ENCODE peak calls at places on chromosomes 16 and 17, in five cellular contexts. G is tibial artery; V is CD8-positive, alpha-beta T cell; M is ascending aorta; Q is lower leg skin. P is an unnamed sample.

GRCh38 chr17:37284198-37284597 is 91.6 kb upstream of the C17orf78 start:
- DNase-seq in G (no peak), V (no peak), M (no peak), Q (no peak), P (no peak)

GRCh38 chr17:78724544-78724943 is 57.5 kb downstream of the CYTH1 start:
- DNase-seq in G (no peak), V (no peak), M (no peak), Q (no peak), P (no peak)

GRCh38 chr17:39608601-39609000 is 881 bp upstream of the NEUROD2 start:
- DNase-seq in G (no peak), V (no peak), M (no peak), Q (no peak), P (no peak)

GRCh38 chr16:19006446-19007315 is 22.9 kb downstream of the TMC7 start:
- DNase-seq in G (no peak), V (no peak), M (no peak), Q (no peak), P (no peak)

GRCh38 chr17:72021417-72022041 is 99.3 kb upstream of the SOX9 start:
- DNase-seq in G (no peak), V (no peak), M (no peak), Q (no peak), P (no peak)

GRCh38 chr17:81114694-81115093 is 50.6 kb upstream of the PVALEF start:
- DNase-seq in G (no peak), V (no peak), M (no peak), Q (no peak), P (no peak)

GRCh38 chr17:75181608-75182318 is 996 bp downstream of the SUMO2 start:
- DNase-seq in G (peak), V (peak), M (no peak), Q (no peak), P (peak)

GRCh38 chr17:10729334-10730193 is at the start of gene TMEM220:
- DNase-seq in G (peak), V (peak), M (peak), Q (peak), P (peak)

GRCh38 chr17:1629647-1630310 is 1.1 kb upstream of the SLC43A2 start:
- DNase-seq in G (peak), V (peak), M (no peak), Q (no peak), P (peak)

GRCh38 chr17:7575959-7576358 is 3.5 kb upstream of the CD68 start:
- DNase-seq in G (no peak), V (no peak), M (no peak), Q (no peak), P (no peak)

GRCh38 chr17:78133971-78134898 is 3.7 kb downstream of the TMC8 start:
- DNase-seq in G (no peak), V (peak), M (no peak), Q (no peak), P (no peak)

GRCh38 chr16:13607289-13607688 is 312.7 kb upstream of the ERCC4 start:
- DNase-seq in G (no peak), V (no peak), M (no peak), Q (no peak), P (no peak)

GRCh38 chr16:57185446-57185944 is 344 bp downstream of the PSME3IP1 start:
- DNase-seq in G (peak), V (no peak), M (peak), Q (peak), P (peak)

GRCh38 chr17:50909765-50910661 is 43.9 kb upstream of the TOB1 start:
- DNase-seq in G (no peak), V (peak), M (no peak), Q (no peak), P (no peak)

GRCh38 chr16:4360538-4361021 is 9.5 kb upstream of the PAM16 start:
- DNase-seq in G (no peak), V (no peak), M (no peak), Q (no peak), P (no peak)

GRCh38 chr17:16943541-16944333 is 28.2 kb downstream of the TNFRSF13B start:
- DNase-seq in G (no peak), V (no peak), M (no peak), Q (no peak), P (no peak)

GRCh38 chr16:11783319-11784047 is 13.6 kb downstream of the ZC3H7A start:
- DNase-seq in G (no peak), V (peak), M (no peak), Q (no peak), P (peak)

GRCh38 chr17:67491009-67491677 is 114.1 kb downstream of the PITPNC1 start:
- DNase-seq in G (peak), V (no peak), M (peak), Q (peak), P (no peak)

GRCh38 chr17:34756670-34757021 is 177.3 kb downstream of the TMEM132E start:
- DNase-seq in G (no peak), V (no peak), M (no peak), Q (no peak), P (no peak)

GRCh38 chr17:30172560-30172959 is 55.9 kb downstream of the NSRP1 start:
- DNase-seq in G (no peak), V (no peak), M (no peak), Q (no peak), P (no peak)

GRCh38 chr16:68384293-68385255 is 63.7 kb downstream of the SMPD3 start:
- DNase-seq in G (no peak), V (no peak), M (no peak), Q (no peak), P (peak)

GRCh38 chr17:76968707-76969597 is 100.7 kb downstream of the MGAT5B start:
- DNase-seq in G (no peak), V (peak), M (no peak), Q (no peak), P (peak)

GRCh38 chr16:85037050-85037410 is 9.4 kb downstream of the KIAA0513 start:
- DNase-seq in G (no peak), V (no peak), M (no peak), Q (no peak), P (no peak)

GRCh38 chr16:85182286-85182685 is 70.0 kb upstream of the CIBAR2 start:
- DNase-seq in G (no peak), V (no peak), M (no peak), Q (no peak), P (no peak)

GRCh38 chr16:9008335-9009260 is 44.9 kb upstream of the USP7 start:
- DNase-seq in G (peak), V (peak), M (no peak), Q (peak), P (peak)

GRCh38 chr16:75644240-75645012 is 3.0 kb downstream of the KARS1 start:
- DNase-seq in G (no peak), V (no peak), M (no peak), Q (no peak), P (no peak)

GRCh38 chr17:556431-556995 is 158.1 kb downstream of the VPS53 start:
- DNase-seq in G (no peak), V (no peak), M (no peak), Q (no peak), P (no peak)

GRCh38 chr16:8904018-8904430 is 21.9 kb downstream of the LITAFD start:
- DNase-seq in G (no peak), V (no peak), M (no peak), Q (no peak), P (no peak)

GRCh38 chr16:89360760-89361435 is 129.5 kb downstream of the ANKRD11 start:
- DNase-seq in G (no peak), V (peak), M (no peak), Q (no peak), P (peak)

GRCh38 chr17:46061435-46061834 is 62.4 kb downstream of the STH start:
- DNase-seq in G (no peak), V (no peak), M (no peak), Q (no peak), P (no peak)
- TF ChIP-seq CTCF in G (peak), V (peak), M (no peak), Q (no peak), P (no peak)

GRCh38 chr17:19433727-19434340 is 22.8 kb downstream of the RNF112 start:
- DNase-seq in G (no peak), V (no peak), M (no peak), Q (no peak), P (no peak)
- TF ChIP-seq CTCF in G (no peak), V (no peak), M (no peak), Q (no peak), P (no peak)

DNA sequence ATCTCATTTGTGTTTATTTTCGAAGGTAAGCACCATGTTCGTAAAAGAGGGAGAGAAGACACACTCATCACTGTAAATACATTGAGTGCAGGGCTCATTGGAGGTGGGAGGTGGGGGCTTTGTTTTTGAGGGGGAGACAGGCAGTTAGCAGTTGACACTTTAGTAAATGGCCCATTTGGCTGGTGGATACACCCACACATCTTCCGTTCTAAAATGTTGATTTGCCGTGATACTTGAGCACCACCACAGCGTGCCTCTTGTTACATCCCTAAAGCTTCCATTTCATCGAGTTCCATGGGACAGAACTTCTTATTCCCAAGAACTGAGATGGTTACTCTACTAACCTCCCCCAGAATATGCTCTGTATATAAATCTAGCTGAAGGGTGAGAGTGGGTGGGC is 314.2 kb downstream of the RBFOX1 start:
- DNase-seq in G (no peak), V (no peak), M (no peak), Q (no peak), P (no peak)
- TF ChIP-seq CTCF in G (no peak), V (no peak), M (no peak), Q (no peak), P (no peak)

GRCh38 chr16:31016018-31016417 is 5.6 kb upstream of the STX1B start:
- DNase-seq in G (no peak), V (no peak), M (no peak), Q (no peak), P (no peak)
- TF ChIP-seq CTCF in G (no peak), V (no peak), M (no peak), Q (no peak), P (no peak)

GRCh38 chr17:31378638-31379037 is 12.8 kb upstream of the RAB11FIP4 start:
- DNase-seq in G (no peak), V (no peak), M (no peak), Q (no peak), P (no peak)
- TF ChIP-seq CTCF in G (no peak), V (no peak), M (no peak), Q (no peak), P (no peak)

DNA sequence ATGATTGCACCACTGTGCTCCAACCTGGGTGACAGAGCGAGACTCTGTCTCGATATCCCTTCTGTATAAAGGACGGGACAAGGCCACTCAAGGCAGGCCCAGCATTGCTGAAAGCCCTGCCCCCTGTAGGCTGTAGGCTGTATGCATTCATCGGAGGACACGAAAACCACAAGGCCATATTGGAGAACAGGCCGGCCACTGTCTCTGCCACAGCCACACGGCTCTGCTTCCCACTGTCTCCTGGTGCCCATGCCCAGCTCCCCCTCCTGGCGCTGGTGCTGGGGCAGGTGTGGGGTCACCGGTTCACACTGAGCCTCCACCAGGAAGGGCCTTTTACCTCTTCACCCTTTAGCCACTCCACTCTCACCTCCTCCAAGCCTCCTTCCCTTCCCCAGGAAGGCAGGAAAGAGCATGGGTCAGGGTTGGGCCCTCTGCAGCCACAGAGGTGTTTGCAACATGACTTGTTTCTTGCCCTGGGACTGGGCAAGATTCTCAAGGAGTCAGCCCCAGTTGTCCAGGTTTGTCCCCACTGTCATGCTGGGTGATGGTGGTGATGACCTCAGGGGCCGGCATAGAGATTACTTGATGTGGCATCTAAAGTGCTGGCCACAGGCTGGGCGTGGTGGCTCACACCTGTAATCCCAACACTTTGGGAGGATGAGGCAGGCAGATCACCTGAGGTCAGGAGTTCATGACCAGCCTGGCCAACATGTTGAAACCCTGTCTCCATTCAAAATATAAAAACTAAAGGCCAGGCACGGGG is 5.3 kb upstream of the NTN3 start:
- DNase-seq in G (no peak), V (no peak), M (no peak), Q (no peak), P (no peak)
- TF ChIP-seq CTCF in G (no peak), V (no peak), M (no peak), Q (no peak), P (no peak)

GRCh38 chr16:54062361-54063346 is 223.9 kb downstream of the IRX3 start:
- DNase-seq in G (no peak), V (no peak), M (no peak), Q (no peak), P (no peak)
- TF ChIP-seq CTCF in G (no peak), V (no peak), M (no peak), Q (no peak), P (no peak)

P was measured in GM13976.